ENCODE peak calls at places on chromosome 1, in ten cellular contexts. N is psoas muscle; I is dorsolateral prefrontal cortex; F is neuronal stem cell; R is fibroblast of villous mesenchyme; M is K562; Q is A673; Y is CD4-positive, alpha-beta memory T cell; S is IMR-90; A is brain microvascular endothelial cell. C is an unnamed sample.

GRCh38 chr1:207309775-207310273 is 11.7 kb upstream of the CD55 start:
- DNase-seq in N (peak), I (no peak), F (no peak), R (peak), M (no peak), Q (peak), Y (no peak), S (peak), A (peak), C (peak)

GRCh38 chr1:61287014-61287413 is 204.7 kb downstream of the NFIA start:
- DNase-seq in N (no peak), I (no peak), F (no peak), R (no peak), M (no peak), Q (no peak), Y (no peak), S (peak), A (peak), C (no peak)

GRCh38 chr1:236895665-236896387 is 100.7 kb downstream of the MTR start:
- DNase-seq in N (no peak), I (no peak), F (no peak), R (no peak), M (no peak), Q (no peak), Y (no peak), S (no peak), A (no peak), C (no peak)

GRCh38 chr1:175268720-175269119 is 76.1 kb upstream of the KIAA0040 start:
- DNase-seq in N (no peak), I (no peak), F (no peak), R (no peak), M (no peak), Q (no peak), Y (no peak), S (no peak), A (no peak), C (no peak)

GRCh38 chr1:111476761-111477309 is 3.1 kb downstream of the C1orf162 start:
- DNase-seq in N (no peak), I (no peak), F (no peak), R (no peak), M (no peak), Q (no peak), Y (peak), S (no peak), A (no peak), C (no peak)

GRCh38 chr1:161084205-161084988 is 5.0 kb downstream of the NECTIN4 start:
- DNase-seq in N (no peak), I (no peak), F (no peak), R (peak), M (no peak), Q (no peak), Y (no peak), S (peak), A (peak), C (no peak)

GRCh38 chr1:184804220-184804619 is 49.6 kb upstream of the EDEM3 start:
- DNase-seq in N (no peak), I (no peak), F (no peak), R (no peak), M (no peak), Q (no peak), Y (no peak), S (no peak), A (no peak), C (no peak)

GRCh38 chr1:15139654-15140350 is 13.7 kb upstream of the TMEM51 start:
- DNase-seq in N (no peak), I (no peak), F (no peak), R (no peak), M (no peak), Q (no peak), Y (no peak), S (peak), A (no peak), C (peak)

GRCh38 chr1:58818075-58818474 is 34.2 kb upstream of the JUN start:
- DNase-seq in N (no peak), I (no peak), F (no peak), R (peak), M (no peak), Q (peak), Y (no peak), S (peak), A (peak), C (peak)

GRCh38 chr1:2221271-2221670 is 6.8 kb upstream of the SKI start:
- DNase-seq in N (no peak), I (no peak), F (no peak), R (no peak), M (no peak), Q (no peak), Y (no peak), S (no peak), A (no peak), C (no peak)

GRCh38 chr1:163166886-163167555 is 35.7 kb downstream of the RGS5 start:
- DNase-seq in N (no peak), I (no peak), F (no peak), R (peak), M (no peak), Q (peak), Y (no peak), S (peak), A (no peak), C (no peak)

DNA sequence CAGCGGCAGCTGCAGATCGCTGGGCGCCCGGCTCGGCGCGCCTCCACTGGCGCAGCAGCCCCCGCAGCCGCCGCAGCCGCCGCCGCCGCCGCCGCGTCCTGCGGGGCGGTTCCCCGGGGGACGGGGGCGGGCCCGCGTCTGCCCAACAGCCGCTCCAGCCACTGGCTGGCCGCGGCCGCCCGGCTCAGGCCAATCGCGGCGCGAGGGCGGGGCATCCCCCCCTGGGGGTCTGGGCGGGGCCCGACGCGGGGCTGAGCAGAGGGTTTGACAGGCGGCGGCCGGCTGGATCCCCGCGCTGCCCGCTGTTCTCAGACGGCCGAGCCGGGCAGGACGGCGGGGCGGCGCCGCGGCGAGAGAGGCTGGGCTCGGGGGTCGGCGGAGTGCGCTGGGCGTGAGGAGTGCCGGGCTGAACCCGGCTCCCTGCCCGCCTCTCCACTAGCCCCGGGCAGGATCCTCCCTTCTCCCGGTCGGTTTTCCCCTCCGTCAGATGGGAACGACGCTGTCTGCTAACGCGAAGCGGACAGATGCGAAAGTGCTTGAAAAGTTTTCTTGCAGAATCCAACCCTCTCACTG is at the start of gene GLIS1:
- DNase-seq in N (peak), I (peak), F (peak), R (peak), M (peak), Q (peak), Y (peak), S (peak), A (peak), C (peak)
- H3K4me3 ChIP-seq in N (peak), I (peak), F (peak), R (peak), M (peak), Q (peak), Y (no peak), S (peak), A (peak), C (peak)

GRCh38 chr1:203360772-203361171 is 9.8 kb upstream of the FMOD start:
- DNase-seq in N (no peak), I (peak), F (no peak), R (no peak), M (no peak), Q (no peak), Y (no peak), S (no peak), A (no peak), C (no peak)
- H3K4me3 ChIP-seq in N (no peak), I (no peak), F (no peak), R (no peak), M (no peak), Q (no peak), Y (no peak), S (no peak), A (no peak), C (no peak)

DNA sequence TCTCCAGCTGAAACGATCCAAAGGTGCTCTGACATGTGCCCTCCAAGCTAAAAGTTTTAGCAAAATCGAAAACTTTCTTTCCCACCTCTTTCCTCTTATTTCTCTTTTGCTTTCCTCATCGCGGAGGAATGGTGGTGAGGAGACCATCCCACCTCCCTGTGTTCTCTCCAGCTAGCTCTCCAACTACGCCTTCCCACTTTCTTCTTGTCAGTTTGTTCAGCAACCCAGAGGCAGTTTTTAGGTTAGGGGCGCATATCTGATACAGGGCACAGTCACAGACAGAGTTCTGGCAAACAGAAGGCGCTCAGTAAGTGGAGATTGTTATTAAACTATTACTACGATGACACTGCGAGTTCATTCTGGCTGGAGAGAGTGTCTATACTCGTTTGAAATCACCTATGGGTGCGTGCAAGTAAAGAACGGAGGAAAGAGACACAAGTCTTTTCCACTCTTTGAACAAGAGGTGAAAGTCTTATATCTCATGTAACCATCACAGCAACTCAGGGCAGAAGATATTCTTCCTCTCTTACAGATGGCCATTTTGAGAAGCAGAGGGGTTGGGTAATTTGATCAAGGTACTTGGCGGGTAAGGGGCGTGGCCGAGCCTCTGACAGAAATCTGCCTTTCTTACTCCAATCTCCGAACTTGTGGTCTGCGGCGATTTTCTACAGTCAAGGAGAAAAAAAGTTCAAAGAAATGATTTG is 13.9 kb downstream of the HLX start:
- DNase-seq in N (no peak), I (no peak), F (no peak), R (no peak), M (no peak), Q (no peak), Y (no peak), S (no peak), A (no peak), C (no peak)
- H3K4me3 ChIP-seq in N (peak), I (no peak), F (no peak), R (no peak), M (no peak), Q (no peak), Y (no peak), S (no peak), A (no peak), C (no peak)

GRCh38 chr1:27597511-27598216 is 6.3 kb downstream of the AHDC1 start:
- DNase-seq in N (no peak), I (no peak), F (no peak), R (no peak), M (no peak), Q (no peak), Y (no peak), S (peak), A (no peak), C (peak)
- H3K4me3 ChIP-seq in N (peak), I (peak), F (no peak), R (no peak), M (no peak), Q (no peak), Y (no peak), S (no peak), A (no peak), C (no peak)